ENCODE peak calls at places on chromosomes 5 and 9, in five cellular contexts. T is PC-3, Q is HS-5, N is endodermal cell, P is EL. C is an unnamed sample.

GRCh38 chr9:281753-282645 is 67.3 kb downstream of the DOCK8 start:
- DNase-seq in P (no peak), T (no peak), N (no peak), Q (no peak), C (no peak)

GRCh38 chr5:82312373-82312856 is 34.3 kb upstream of the RPS23 start:
- DNase-seq in T (peak; percentile 83), Q (no peak), P (peak; percentile 69), N (peak; percentile 91), C (peak; percentile 80)

GRCh38 chr5:80853413-80853812 is 106.8 kb upstream of the RASGRF2 start:
- DNase-seq in Q (no peak), T (no peak), N (no peak), P (no peak), C (no peak)

GRCh38 chr5:102681403-102681983 is 73.6 kb upstream of the PAM start:
- DNase-seq in N (peak; percentile 91), T (peak; percentile 93), Q (peak; percentile 53), P (peak; percentile 79), C (peak; percentile 76)

GRCh38 chr9:32291370-32291769 is 93.1 kb upstream of the ACO1 start:
- DNase-seq in P (no peak), Q (no peak), N (no peak), T (peak; percentile 13), C (no peak)

GRCh38 chr9:82247318-82247717 is 258.7 kb downstream of the SPATA31D1 start:
- DNase-seq in Q (no peak), N (no peak), P (peak; percentile 7), T (no peak), C (no peak)

GRCh38 chr5:141349917-141350619 is at the start of gene PCDHGB1:
- DNase-seq in T (no peak), N (peak; percentile 89), P (peak; percentile 76), Q (no peak), C (peak; percentile 81)

GRCh38 chr5:10505517-10506095 is 58.3 kb upstream of the ANKRD33B start:
- DNase-seq in T (no peak), N (no peak), P (no peak), Q (no peak), C (no peak)

GRCh38 chr9:88628811-88629210 is 93.8 kb downstream of the NXNL2 start:
- DNase-seq in N (no peak), T (no peak), P (no peak), Q (no peak), C (no peak)

GRCh38 chr5:95417971-95418370 is 26.8 kb downstream of the FAM81B start:
- DNase-seq in P (peak; percentile 26), N (no peak), Q (peak; percentile 13), T (peak; percentile 68), C (no peak)

GRCh38 chr9:109904666-109905065 is 124.7 kb downstream of the PALM2AKAP2 start:
- DNase-seq in P (peak; percentile 29), Q (no peak), N (peak; percentile 3), T (no peak), C (peak; percentile 27)

C was measured in AG20443.